ENCODE peak calls at places on chromosomes 6 and 20, in seven cellular contexts. V is IMR-90, R is thyroid gland, M is ovary, K is A549, C is astrocyte of the spinal cord, O is heart right ventricle. W is an unnamed sample.

GRCh38 chr6:162538643-162539064 is 188.9 kb downstream of the PRKN start:
- DNase-seq in O (peak; percentile 81), R (no peak), C (no peak), K (no peak), V (no peak), M (no peak), W (no peak)

GRCh38 chr20:63212792-63213191 is 3.1 kb downstream of the YTHDF1 start:
- DNase-seq in K (no peak), V (no peak), C (no peak), M (no peak), O (no peak), R (no peak), W (no peak)

GRCh38 chr6:163900570-163900969 is 486.1 kb downstream of the QKI start:
- DNase-seq in C (peak; percentile 89), K (no peak), O (no peak), M (no peak), V (peak; percentile 33), R (no peak), W (no peak)

GRCh38 chr6:165579151-165579550 is 83.9 kb downstream of the PDE10A start:
- DNase-seq in K (no peak), O (no peak), C (no peak), V (no peak), R (no peak), M (no peak), W (no peak)

GRCh38 chr6:154230910-154231595 is 125.5 kb downstream of the IPCEF1 start:
- DNase-seq in C (no peak), V (no peak), K (no peak), R (no peak), O (no peak), M (no peak), W (no peak)

GRCh38 chr20:62178316-62179161 is 4.3 kb upstream of the MTG2 start:
- DNase-seq in R (no peak), M (no peak), V (no peak), O (no peak), K (no peak), C (no peak), W (no peak)

GRCh38 chr6:10759312-10759839 is 11.8 kb downstream of the TMEM14B start:
- DNase-seq in R (no peak), K (peak; percentile 60), C (peak; percentile 85), V (peak; percentile 96), M (no peak), O (no peak), W (peak; percentile 99)

GRCh38 chr20:48384147-48384818 is 443.5 kb downstream of the PREX1 start:
- DNase-seq in O (no peak), V (no peak), C (no peak), R (no peak), K (no peak), M (no peak), W (no peak)

GRCh38 chr20:49037962-49038387 is 8.1 kb upstream of the CSE1L start:
- DNase-seq in V (peak; percentile 4), K (no peak), R (no peak), O (no peak), C (no peak), M (no peak), W (no peak)

GRCh38 chr20:1345030-1345755 is 16.3 kb upstream of the SDCBP2 start:
- DNase-seq in K (no peak), M (no peak), C (no peak), O (no peak), V (no peak), R (no peak), W (no peak)

GRCh38 chr20:36152266-36152665 is 2.3 kb upstream of the EPB41L1 start:
- DNase-seq in R (no peak), K (no peak), M (no peak), O (peak; percentile 64), C (no peak), V (no peak), W (no peak)

GRCh38 chr6:7674291-7674690 is 51.6 kb upstream of the BMP6 start:
- DNase-seq in V (no peak), K (no peak), M (no peak), C (no peak), R (peak; percentile 94), O (no peak), W (no peak)

GRCh38 chr6:20212392-20213111 is at the start of gene MBOAT1:
- DNase-seq in K (peak; percentile 60), R (peak; percentile 93), V (peak; percentile 87), M (peak; percentile 90), C (peak; percentile 94), O (peak; percentile 95), W (peak; percentile 93)

GRCh38 chr6:17242087-17242486 is 39.1 kb upstream of the RBM24 start:
- DNase-seq in R (no peak), M (no peak), O (no peak), K (no peak), C (no peak), V (no peak), W (no peak)

GRCh38 chr6:107673076-107673494 is 151.0 kb downstream of the SCML4 start:
- DNase-seq in O (peak; percentile 68), K (no peak), R (no peak), M (no peak), C (no peak), V (no peak), W (no peak)

GRCh38 chr20:35199696-35200095 is 26.8 kb upstream of the MMP24 start:
- DNase-seq in M (no peak), V (peak; percentile 66), O (no peak), C (peak; percentile 10), R (no peak), K (no peak), W (peak; percentile 70)

GRCh38 chr20:17443326-17443858 is 87.8 kb downstream of the BFSP1 start:
- DNase-seq in C (no peak), R (no peak), M (no peak), V (no peak), K (no peak), O (no peak), W (no peak)

GRCh38 chr6:82129814-82130213 is 117.7 kb downstream of the IBTK start:
- DNase-seq in K (no peak), M (no peak), R (no peak), V (no peak), O (no peak), C (no peak), W (no peak)

GRCh38 chr6:39166189-39166917 is 51.4 kb upstream of the SAYSD1 start:
- DNase-seq in V (peak; percentile 37), K (peak; percentile 61), M (peak; percentile 68), R (peak; percentile 83), O (peak; percentile 81), C (peak; percentile 6), W (peak; percentile 85)

GRCh38 chr20:61117725-61118124 is 134.3 kb upstream of the CDH4 start:
- DNase-seq in K (peak; percentile 93), V (peak; percentile 80), O (no peak), M (no peak), C (peak; percentile 59), R (no peak), W (no peak)

GRCh38 chr6:131250121-131250520 is 114.9 kb downstream of the AKAP7 start:
- DNase-seq in K (no peak), M (peak; percentile 36), V (peak; percentile 48), C (peak; percentile 65), O (peak; percentile 31), R (peak; percentile 67), W (peak; percentile 45)

GRCh38 chr6:166032366-166033171 is 135.1 kb downstream of the TBXT start:
- DNase-seq in K (peak; percentile 33), C (peak; percentile 86), V (peak; percentile 90), O (peak; percentile 69), R (peak; percentile 19), M (peak; percentile 40), W (peak; percentile 3)

GRCh38 chr20:37327748-37328147 is 18.2 kb upstream of the SRC start:
- DNase-seq in O (peak; percentile 68), V (peak; percentile 80), K (no peak), R (peak; percentile 38), C (peak; percentile 45), M (peak; percentile 97), W (no peak)

GRCh38 chr6:170437719-170438401 is 115.2 kb downstream of the PSMB1 start:
- DNase-seq in O (no peak), K (no peak), R (no peak), M (no peak), C (peak; percentile 36), V (peak; percentile 14), W (no peak)
- H3K4me3 ChIP-seq in O (peak overlapping the region; percentile 47), K (peak overlapping the region; percentile 32), R (no peak overlapping the region), M (peak overlapping the region; percentile 1), C (no peak overlapping the region), V (no peak overlapping the region), W (peak overlapping the region; percentile 34)

GRCh38 chr6:3228046-3228671 is 706 bp upstream of the TUBB2B start:
- DNase-seq in V (no peak), M (no peak), R (peak; percentile 33), K (no peak), O (no peak), C (no peak), W (no peak)
- H3K4me3 ChIP-seq in V (no peak overlapping the region), M (peak overlapping the region; percentile 19), R (no peak overlapping the region), K (peak overlapping the region; percentile 63), O (peak overlapping the region; percentile 59), C (peak overlapping the region; percentile 56), W (peak overlapping the region; percentile 55)

GRCh38 chr20:25394276-25394675 is 3.6 kb upstream of the ABHD12 start:
- DNase-seq in C (no peak), K (no peak), M (no peak), R (peak; percentile 27), O (no peak), V (no peak), W (peak; percentile 62)

GRCh38 chr20:25398363-25399037 is 7.9 kb upstream of the ABHD12 start:
- DNase-seq in R (no peak), V (no peak), K (no peak), C (no peak), O (no peak), M (no peak), W (no peak)

GRCh38 chr20:25397827-25398226 is 7.2 kb upstream of the ABHD12 start:
- DNase-seq in V (peak; percentile 30), O (no peak), C (no peak), R (no peak), M (no peak), K (no peak), W (peak; percentile 85)

GRCh38 chr20:25397081-25397480 is 6.4 kb upstream of the ABHD12 start:
- DNase-seq in O (no peak), C (no peak), K (no peak), R (no peak), V (no peak), M (no peak), W (no peak)

GRCh38 chr20:25394996-25395395 is 4.4 kb upstream of the ABHD12 start:
- DNase-seq in R (peak; percentile 78), V (no peak), O (no peak), M (no peak), C (no peak), K (no peak), W (no peak)
- H3K4me3 ChIP-seq in R (no peak overlapping the region), V (no peak overlapping the region), O (no peak overlapping the region), M (no peak overlapping the region), C (no peak overlapping the region), K (no peak overlapping the region), W (no peak overlapping the region)

GRCh38 chr20:40683894-40684268 is 5.2 kb downstream of the MAFB start:
- DNase-seq in M (no peak), O (no peak), R (no peak), K (no peak), C (no peak), V (no peak), W (no peak)
- H3K4me3 ChIP-seq in M (no peak overlapping the region), O (peak overlapping the region; percentile 57), R (no peak overlapping the region), K (no peak overlapping the region), C (no peak overlapping the region), V (no peak overlapping the region), W (no peak overlapping the region)

W was measured in PC-3.